ENCODE peak calls at places on chromosomes 12 and 14, in five cellular contexts. L is NCI-H774, O is pulmonary artery endothelial cell, R is AG10803, K is thoracic aorta. P is an unnamed sample.

GRCh38 chr12:17371491-17372290 is 718.3 kb downstream of the RERGL start:
- DNase-seq in R (no peak), O (no peak), L (no peak), K (no peak), P (no peak)

GRCh38 chr12:4331221-4331620 is 10.2 kb downstream of the TIGAR start:
- DNase-seq in L (no peak), K (no peak), R (no peak), O (no peak), P (no peak)

GRCh38 chr12:28591831-28592230 is 401.6 kb downstream of the CCDC91 start:
- DNase-seq in O (no peak), R (no peak), K (no peak), L (no peak), P (no peak)

GRCh38 chr14:21084988-21085853 is 13.2 kb downstream of the ZNF219 start:
- DNase-seq in O (no peak), K (no peak), R (peak), L (no peak), P (peak)

GRCh38 chr12:19893514-19893913 is 454.2 kb downstream of the AEBP2 start:
- DNase-seq in K (no peak), L (no peak), O (no peak), R (peak), P (peak)

GRCh38 chr14:94571395-94571794 is 9.8 kb upstream of the SERPINA5 start:
- DNase-seq in L (no peak), O (no peak), R (no peak), K (no peak), P (no peak)

GRCh38 chr14:97641827-97642226 is 844.6 kb downstream of the VRK1 start:
- DNase-seq in K (no peak), O (no peak), L (no peak), R (peak), P (no peak)

GRCh38 chr12:47079894-47080724 is at the start of gene AMIGO2:
- DNase-seq in R (peak), O (peak), L (peak), K (peak), P (peak)

GRCh38 chr12:26088999-26089398 is 35.8 kb downstream of the BHLHE41 start:
- DNase-seq in O (no peak), K (no peak), L (no peak), R (no peak), P (peak)

GRCh38 chr12:15469342-15469741 is 147.0 kb downstream of the PTPRO start:
- DNase-seq in K (no peak), L (peak), O (no peak), R (no peak), P (no peak)

GRCh38 chr12:94208433-94208921 is 60.1 kb downstream of the PLXNC1 start:
- DNase-seq in L (no peak), R (no peak), O (no peak), K (no peak), P (no peak)

GRCh38 chr12:68405292-68405900 is 73.2 kb upstream of the MDM1 start:
- DNase-seq in O (peak), R (peak), L (no peak), K (no peak), P (peak)

GRCh38 chr12:93322784-93323183 is 54.9 kb upstream of the NUDT4 start:
- DNase-seq in R (peak), K (no peak), L (no peak), O (peak), P (peak)

GRCh38 chr14:96243785-96244184 is 12.2 kb upstream of the BDKRB1 start:
- DNase-seq in L (no peak), K (no peak), R (no peak), O (no peak), P (no peak)

GRCh38 chr14:24179961-24180726 is 8.3 kb downstream of the REC8 start:
- DNase-seq in O (peak), L (no peak), R (peak), K (no peak), P (peak)

GRCh38 chr14:104284636-104285482 is 146.5 kb downstream of the KIF26A start:
- DNase-seq in R (no peak), K (no peak), L (no peak), O (no peak), P (no peak)

GRCh38 chr14:67574156-67574555 is 25.9 kb downstream of the PIGH start:
- DNase-seq in O (no peak), K (no peak), L (no peak), R (no peak), P (no peak)

GRCh38 chr12:5868585-5869295 is 76.3 kb downstream of the ANO2 start:
- DNase-seq in K (no peak), O (peak), R (no peak), L (no peak), P (no peak)

GRCh38 chr12:109697877-109698468 is 15.7 kb upstream of the FAM222A start:
- DNase-seq in L (no peak), O (no peak), R (no peak), K (no peak), P (no peak)

GRCh38 chr12:34358198-34358597 is 335.9 kb downstream of the ALG10 start:
- DNase-seq in R (no peak), L (no peak), K (no peak), O (no peak), P (no peak)

GRCh38 chr14:81164167-81164774 is 56.5 kb downstream of the GTF2A1 start:
- DNase-seq in R (peak), L (peak), O (no peak), K (no peak), P (peak)

GRCh38 chr14:105187935-105188524 is 6.9 kb upstream of the NUDT14 start:
- DNase-seq in K (no peak), L (peak), O (no peak), R (no peak), P (peak)

GRCh38 chr12:123064885-123065619 is 84.6 kb downstream of the ARL6IP4 start:
- DNase-seq in O (no peak), L (peak), R (no peak), K (no peak), P (no peak)

GRCh38 chr12:55893723-55894122 is 34.0 kb downstream of the PYM1 start:
- DNase-seq in L (no peak), O (no peak), R (no peak), K (no peak), P (no peak)

GRCh38 chr14:78143489-78144145 is 26.6 kb upstream of the NRXN3 start:
- DNase-seq in O (no peak), L (no peak), K (no peak), R (no peak), P (peak)

GRCh38 chr12:12562016-12562483 is 613 bp downstream of the DUSP16 start:
- DNase-seq in O (no peak), K (no peak), L (peak), R (peak), P (peak)

GRCh38 chr12:6437586-6437985 is 7.2 kb upstream of the CD27 start:
- DNase-seq in O (no peak), L (no peak), R (no peak), K (no peak), P (no peak)

GRCh38 chr14:93056840-93057585 is 58.7 kb downstream of the ITPK1 start:
- DNase-seq in L (no peak), K (no peak), O (no peak), R (peak), P (no peak)

GRCh38 chr12:109943811-109944210 is 43.7 kb downstream of the TCHP start:
- DNase-seq in O (no peak), L (no peak), R (no peak), K (no peak), P (no peak)

P was measured in PC-3.